ENCODE peak calls at places on chromosomes 4 and X, in four cellular contexts. F, Z, R and S are unnamed samples. For H3K9me2, the result is how much of the 10 kb centered on the place peaks cover.

GRCh38 chrX:70998402-70999027 is 67.6 kb upstream of the SLC7A3 start:
- DNase-seq in F (peak), Z (no peak), R (peak), S (peak)

GRCh38 chr4:78310056-78310731 is 241.4 kb upstream of the ANXA3 start:
- DNase-seq in F (no peak), Z (no peak), R (peak), S (no peak)

GRCh38 chr4:8642651-8643321 is 50.2 kb downstream of the CPZ start:
- DNase-seq in F (no peak), Z (no peak), R (no peak), S (no peak)

GRCh38 chr4:148441624-148441985 is 609 bp downstream of the NR3C2 start:
- DNase-seq in F (peak), Z (no peak), R (peak), S (peak)

GRCh38 chr4:124030038-124030638 is 633.5 kb downstream of the SPRY1 start:
- DNase-seq in F (no peak), Z (no peak), R (no peak), S (no peak)

GRCh38 chr4:133149932-133150642 is 993 bp downstream of the PCDH10 start:
- DNase-seq in F (peak), Z (no peak), R (no peak), S (no peak)

GRCh38 chr4:47425628-47426027 is 37.9 kb downstream of the COMMD8 start:
- DNase-seq in F (no peak), Z (no peak), R (no peak), S (no peak)

GRCh38 chr4:113633467-113633866 is 128.1 kb downstream of the CAMK2D start:
- DNase-seq in F (no peak), Z (no peak), R (no peak), S (no peak)

GRCh38 chrX:72180539-72180938 is 1.0 kb upstream of the PIN4 start:
- DNase-seq in F (no peak), Z (no peak), R (no peak), S (no peak)

GRCh38 chr4:17336524-17336941 is 175.4 kb downstream of the QDPR start:
- DNase-seq in F (no peak), Z (peak), R (no peak), S (no peak)

GRCh38 chr4:3302786-3303444 is 10.1 kb downstream of the RGS12 start:
- DNase-seq in F (no peak), Z (no peak), R (no peak), S (no peak)

GRCh38 chr4:87073187-87073569 is 138.4 kb downstream of the AFF1 start:
- DNase-seq in F (no peak), Z (no peak), R (no peak), S (no peak)

GRCh38 chr4:87073570-87074470 is 139.0 kb downstream of the AFF1 start:
- DNase-seq in F (no peak), Z (no peak), R (no peak), S (peak)

GRCh38 chr4:87077834-87078585 is 142.4 kb downstream of the KLHL8 start:
- DNase-seq in F (no peak), Z (no peak), R (peak), S (no peak)

GRCh38 chr4:87076690-87077358 is 142.0 kb downstream of the AFF1 start:
- DNase-seq in F (no peak), Z (no peak), R (peak), S (no peak)

GRCh38 chr4:87075876-87076275 is 141.1 kb downstream of the AFF1 start:
- DNase-seq in F (peak), Z (no peak), R (no peak), S (no peak)
- H3K27ac ChIP-seq in F (no peak), Z (no peak), R (no peak), S (no peak)

DNA sequence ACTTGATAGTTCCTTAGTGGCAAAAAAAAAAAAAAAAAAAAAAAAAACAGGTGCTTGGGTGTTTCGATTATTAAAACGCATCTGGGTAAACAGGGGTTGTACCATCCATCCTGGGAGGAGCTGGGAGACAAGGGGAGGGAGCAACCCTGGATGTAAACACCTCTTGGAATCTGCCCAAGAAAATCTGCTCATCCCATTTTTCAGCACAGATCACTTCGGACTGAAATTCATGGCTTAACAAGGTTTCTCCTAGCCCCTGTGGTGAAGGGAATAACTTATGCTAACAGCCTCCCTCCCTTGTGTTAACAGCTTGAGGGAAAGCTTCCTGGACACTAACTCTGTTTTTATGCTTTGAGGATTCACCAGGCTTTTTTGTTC is 1.7 kb downstream of the BMP3 start:
- DNase-seq in F (peak), Z (no peak), R (no peak), S (peak)
- H3K9me2 ChIP-seq in F (under half), Z (under half), R (under half), S (under half)

GRCh38 chr4:155248002-155248896 is 39.8 kb downstream of the NPY2R start:
- DNase-seq in F (peak), Z (no peak), R (no peak), S (peak)
- H3K27ac ChIP-seq in F (no peak), Z (no peak), R (no peak), S (peak)

DNA sequence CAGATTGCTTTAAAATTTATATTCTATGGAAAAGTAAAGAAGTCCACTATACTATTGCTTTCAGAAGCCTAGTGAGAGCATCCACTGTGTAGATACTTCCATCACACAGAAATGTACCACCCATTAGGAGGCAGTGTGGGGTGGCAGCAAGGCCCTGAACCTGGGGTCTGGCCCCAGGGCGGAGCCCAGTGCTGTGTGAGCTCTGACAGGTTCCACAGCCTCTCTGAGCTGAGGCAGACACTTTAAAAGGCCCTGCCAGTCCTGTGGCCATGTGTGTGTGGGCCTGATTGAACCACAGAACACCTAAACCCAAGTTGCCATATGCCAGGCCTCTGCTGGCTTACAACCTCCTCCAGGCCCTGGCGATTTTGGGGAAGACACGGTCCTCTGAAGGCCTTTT is 49.2 kb downstream of the PHKA2 start:
- DNase-seq in F (no peak), Z (no peak), R (no peak), S (no peak)
- H3K9me2 ChIP-seq in F (under half), Z (under half), R (under half), S (under half)

DNA sequence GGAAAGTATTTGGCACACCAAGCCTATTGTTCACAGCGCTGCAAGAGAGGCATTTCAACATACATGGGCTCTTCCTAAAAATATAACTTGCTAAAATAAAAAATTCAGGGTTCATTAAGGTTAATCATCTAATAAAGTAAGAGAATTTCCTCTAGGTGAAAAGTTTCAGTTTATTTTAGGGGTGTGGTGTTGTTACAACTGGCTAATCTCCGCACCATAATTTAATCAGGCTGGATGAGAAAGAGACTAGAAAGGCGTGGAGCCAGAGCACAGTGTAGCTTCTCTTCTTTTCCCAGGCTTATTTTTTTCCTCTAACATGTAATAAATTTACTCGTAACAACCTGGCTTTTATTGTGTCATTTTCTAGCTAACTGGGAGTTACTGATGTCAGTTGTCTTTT is 47.9 kb downstream of the FHL1 start:
- DNase-seq in F (no peak), Z (no peak), R (no peak), S (no peak)
- H3K27ac ChIP-seq in F (no peak), Z (no peak), R (no peak), S (no peak)